ENCODE peak calls at places on chromosome 5, in four cellular contexts. E is A673, J is NCI-H524, S is HuH-7. A is an unnamed sample.

GRCh38 chr5:34626036-34626435 is 30.1 kb upstream of the RAI14 start:
- DNase-seq in S (no peak), E (no peak), J (no peak), A (no peak)

GRCh38 chr5:177473461-177473991 is at the start of gene DBN1:
- DNase-seq in E (peak), S (peak), J (peak), A (peak)

GRCh38 chr5:77641397-77641943 is 3.0 kb upstream of the OTP start:
- DNase-seq in J (no peak), E (no peak), S (no peak), A (no peak)

GRCh38 chr5:140862441-140863295 is 6.1 kb upstream of the PCDHA11 start:
- DNase-seq in E (no peak), J (no peak), S (no peak), A (no peak)

GRCh38 chr5:133370281-133370890 is 242.0 kb downstream of the FSTL4 start:
- DNase-seq in E (no peak), S (no peak), J (peak), A (no peak)

GRCh38 chr5:96427823-96428222 is 5.2 kb downstream of the PCSK1 start:
- DNase-seq in J (no peak), S (peak), E (peak), A (peak)

GRCh38 chr5:55030220-55030619 is 6.2 kb downstream of the GZMK start:
- DNase-seq in J (no peak), S (no peak), E (no peak), A (no peak)

GRCh38 chr5:80809451-80809850 is 150.7 kb upstream of the RASGRF2 start:
- DNase-seq in E (no peak), J (peak), S (no peak), A (no peak)

GRCh38 chr5:59133801-59134261 is 551.0 kb downstream of the RAB3C start:
- DNase-seq in J (no peak), S (peak), E (peak), A (no peak)

GRCh38 chr5:179113945-179114641 is 53.9 kb downstream of the ZNF354C start:
- DNase-seq in J (no peak), E (no peak), S (no peak), A (no peak)

GRCh38 chr5:66739923-66740322 is 143.7 kb downstream of the MAST4 start:
- DNase-seq in S (no peak), E (no peak), J (no peak), A (no peak)

GRCh38 chr5:147140558-147140957 is 94.3 kb upstream of the STK32A start:
- DNase-seq in J (no peak), E (no peak), S (peak), A (no peak)

GRCh38 chr5:77143998-77144836 is 57.1 kb upstream of the ZBED3 start:
- DNase-seq in S (peak), J (peak), E (peak), A (peak)

GRCh38 chr5:139251281-139251687 is 42.3 kb upstream of the MATR3 start:
- DNase-seq in E (no peak), J (no peak), S (no peak), A (peak)

GRCh38 chr5:89930591-89931383 is 478.8 kb downstream of the CETN3 start:
- DNase-seq in J (no peak), E (peak), S (no peak), A (no peak)

GRCh38 chr5:142012186-142012785 is 541 bp downstream of the GNPDA1 start:
- DNase-seq in J (peak), S (peak), E (peak), A (peak)

GRCh38 chr5:10661401-10661800 is 97.5 kb downstream of the ANKRD33B start:
- DNase-seq in S (no peak), E (no peak), J (no peak), A (no peak)

GRCh38 chr5:33631786-33632185 is 191.0 kb downstream of the TARS1 start:
- DNase-seq in S (no peak), E (no peak), J (no peak), A (no peak)

GRCh38 chr5:38265546-38266179 is 7.3 kb downstream of the EGFLAM start:
- DNase-seq in J (peak), S (peak), E (peak), A (peak)

GRCh38 chr5:175894805-175895204 is 23.4 kb downstream of the CPLX2 start:
- DNase-seq in S (no peak), E (no peak), J (peak), A (no peak)

GRCh38 chr5:31232273-31232888 is 38.9 kb downstream of the CDH6 start:
- DNase-seq in J (peak), E (peak), S (peak), A (peak)

GRCh38 chr5:35198681-35199080 is 31.6 kb downstream of the PRLR start:
- DNase-seq in J (no peak), S (no peak), E (no peak), A (no peak)

GRCh38 chr5:44538831-44539539 is 149.8 kb upstream of the FGF10 start:
- DNase-seq in S (no peak), J (no peak), E (no peak), A (no peak)

GRCh38 chr5:59744531-59744992 is 149.0 kb downstream of the PDE4D start:
- DNase-seq in S (no peak), J (no peak), E (no peak), A (no peak)

GRCh38 chr5:71974622-71975021 is 132.7 kb upstream of the MAP1B start:
- DNase-seq in S (no peak), J (no peak), E (no peak), A (no peak)

GRCh38 chr5:141529873-141530272 is 41.0 kb downstream of the PCDHGC5 start:
- DNase-seq in J (no peak), E (no peak), S (no peak), A (no peak)

GRCh38 chr5:10555134-10555733 is 8.6 kb upstream of the ANKRD33B start:
- DNase-seq in J (peak), E (peak), S (no peak), A (no peak)

GRCh38 chr5:87872986-87873385 is 395.7 kb downstream of the TMEM161B start:
- DNase-seq in J (peak), E (peak), S (no peak), A (no peak)